ENCODE peak calls at places on chromosomes 16 and 17, in six cellular contexts. I, U, G, H, C and W are unnamed samples.

GRCh38 chr16:73054732-73055481 is 7.0 kb upstream of the ZFHX3 start:
- DNase-seq in I (no peak), C (peak), U (no peak), G (peak), H (no peak), W (peak)

GRCh38 chr17:76011951-76012350 is 11.3 kb downstream of the CDK3 start:
- DNase-seq in I (no peak), U (no peak), G (no peak), H (no peak), C (no peak), W (no peak)

GRCh38 chr17:36089888-36090836 is at the start of gene CCL3:
- DNase-seq in I (no peak), U (no peak), H (no peak), C (no peak), G (no peak), W (no peak)

GRCh38 chr16:55948230-55948629 is 73.1 kb upstream of the CES5A start:
- DNase-seq in U (no peak), H (no peak), G (peak), C (no peak), I (no peak), W (no peak)

GRCh38 chr16:2867987-2868789 is 10.2 kb upstream of the PRSS22 start:
- DNase-seq in C (peak), H (peak), I (peak), G (peak), U (peak), W (peak)

GRCh38 chr17:63598284-63598683 is 2.4 kb upstream of the TACO1 start:
- DNase-seq in I (no peak), G (no peak), H (no peak), U (no peak), C (peak), W (peak)

GRCh38 chr16:13478991-13479390 is 441.0 kb upstream of the ERCC4 start:
- DNase-seq in I (no peak), U (no peak), H (no peak), G (no peak), C (no peak), W (no peak)

GRCh38 chr16:57022445-57022844 is 33.1 kb downstream of the NLRC5 start:
- DNase-seq in I (no peak), H (no peak), C (no peak), G (no peak), U (no peak), W (no peak)

GRCh38 chr16:82671743-82672142 is 45.0 kb downstream of the CDH13 start:
- DNase-seq in G (peak), C (no peak), U (no peak), H (no peak), I (no peak), W (no peak)

GRCh38 chr16:21260870-21261791 is 17.0 kb downstream of the CRYM start:
- DNase-seq in G (no peak), I (no peak), C (peak), U (no peak), H (no peak), W (peak)

GRCh38 chr17:19258371-19258770 is 21.2 kb downstream of the EPN2 start:
- DNase-seq in C (no peak), G (no peak), I (no peak), H (no peak), U (no peak), W (no peak)

GRCh38 chr17:58414596-58414997 is 2.7 kb downstream of the RNF43 start:
- DNase-seq in C (peak), H (no peak), U (no peak), I (no peak), G (no peak), W (no peak)

GRCh38 chr17:17043668-17044226 is 1.5 kb downstream of the MPRIP start:
- DNase-seq in H (peak), U (no peak), I (no peak), C (peak), G (peak), W (no peak)

GRCh38 chr17:48037036-48037881 is at the start of gene COPZ2:
- DNase-seq in C (no peak), I (peak), G (no peak), H (peak), U (peak), W (no peak)

GRCh38 chr16:6646891-6647290 is 685.8 kb upstream of the RBFOX1 start:
- DNase-seq in U (no peak), I (no peak), G (no peak), C (no peak), H (no peak), W (no peak)

GRCh38 chr17:79624658-79625478 is 14.0 kb upstream of the RBFOX3 start:
- DNase-seq in I (no peak), C (no peak), U (peak), G (no peak), H (peak), W (no peak)

GRCh38 chr16:2971985-2972784 is 3.0 kb downstream of the PAQR4 start:
- DNase-seq in G (no peak), U (no peak), I (no peak), H (no peak), C (no peak), W (no peak)

GRCh38 chr16:50326835-50327465 is 41.8 kb downstream of the BRD7 start:
- DNase-seq in I (no peak), H (peak), G (peak), C (peak), U (no peak), W (no peak)

GRCh38 chr16:58280846-58281301 is 14.0 kb downstream of the PRSS54 start:
- DNase-seq in U (no peak), I (no peak), C (peak), H (no peak), G (peak), W (peak)

GRCh38 chr16:89873109-89873821 is at the start of gene TCF25:
- DNase-seq in G (peak), H (peak), I (peak), U (peak), C (peak), W (peak)

GRCh38 chr16:74275031-74275636 is 21.5 kb upstream of the PSMD7 start:
- DNase-seq in I (no peak), C (peak), U (no peak), H (no peak), G (no peak), W (no peak)

GRCh38 chr16:53053967-53054669 is 673 bp upstream of the CHD9 start:
- DNase-seq in U (peak), G (peak), I (peak), C (no peak), H (no peak), W (no peak)

GRCh38 chr17:6392609-6393367 is 42.1 kb downstream of the AIPL1 start:
- DNase-seq in C (no peak), H (no peak), G (no peak), I (no peak), U (no peak), W (peak)

GRCh38 chr16:67613808-67614207 is 31.1 kb upstream of the CARMIL2 start:
- DNase-seq in G (peak), U (no peak), I (no peak), C (peak), H (peak), W (no peak)

GRCh38 chr16:4648917-4649316 is 24.3 kb downstream of the MGRN1 start:
- DNase-seq in U (no peak), H (no peak), G (no peak), C (no peak), I (no peak), W (no peak)

GRCh38 chr17:79671387-79671752 is 59.4 kb upstream of the ENPP7 start:
- DNase-seq in I (no peak), U (peak), G (peak), C (no peak), H (no peak), W (no peak)

GRCh38 chr16:15822957-15823356 is 33.9 kb downstream of the MYH11 start:
- DNase-seq in H (no peak), U (no peak), G (no peak), C (no peak), I (peak), W (no peak)

GRCh38 chr17:77440571-77440981 is 299.8 kb downstream of the SEC14L1 start:
- DNase-seq in H (no peak), C (no peak), G (no peak), I (no peak), U (peak), W (no peak)

GRCh38 chr17:47703191-47703591 is 9.2 kb downstream of the TBKBP1 start:
- DNase-seq in G (no peak), C (no peak), I (no peak), U (no peak), H (peak), W (no peak)

GRCh38 chr17:7046127-7046724 is 2.3 kb upstream of the SLC16A11 start:
- DNase-seq in G (peak), C (peak), H (peak), U (no peak), I (peak), W (no peak)

GRCh38 chr16:21145738-21146137 is 4.9 kb downstream of the DNAH3 start:
- DNase-seq in H (no peak), U (no peak), G (no peak), C (no peak), I (no peak), W (no peak)

GRCh38 chr16:66918355-66918754 is 330 bp downstream of the CDH16 start:
- DNase-seq in C (no peak), H (no peak), G (no peak), I (no peak), U (no peak), W (no peak)

GRCh38 chr17:8147805-8148404 is 4.3 kb downstream of the PER1 start:
- DNase-seq in U (no peak), G (no peak), H (no peak), C (no peak), I (no peak), W (no peak)

GRCh38 chr17:29603109-29603674 is 10.3 kb downstream of the ANKRD13B start:
- DNase-seq in C (no peak), G (no peak), U (peak), I (no peak), H (no peak), W (no peak)

GRCh38 chr16:12405083-12405482 is 398.6 kb downstream of the CPPED1 start:
- DNase-seq in U (no peak), C (no peak), I (no peak), G (no peak), H (no peak), W (no peak)